ENCODE peak calls at places on chromosomes 11 and 22, in four cellular contexts. Y is heart left ventricle, H is K562, F is right lobe of liver. C is an unnamed sample.

GRCh38 chr11:35029979-35030378 is 109.0 kb upstream of the CD44 start:
- DNase-seq in Y (no peak), F (no peak), H (peak; percentile 47), C (no peak)

GRCh38 chr11:44977493-44977984 is 26.9 kb upstream of the TP53I11 start:
- DNase-seq in Y (no peak), H (no peak), F (no peak), C (peak; percentile 55)

GRCh38 chr22:27800250-27801131 is 1.1 kb downstream of the MN1 start:
- DNase-seq in Y (no peak), F (no peak), H (peak; percentile 11), C (no peak)

GRCh38 chr22:24758164-24758799 is 16.2 kb downstream of the PIWIL3 start:
- DNase-seq in H (peak; percentile 25), F (peak; percentile 60), Y (peak; percentile 50), C (peak; percentile 63)

GRCh38 chr22:46660604-46661201 is 40.5 kb downstream of the GRAMD4 start:
- DNase-seq in Y (no peak), F (peak; percentile 74), H (no peak), C (peak; percentile 64)

GRCh38 chr11:73752216-73752867 is 8.5 kb downstream of the RAB6A start:
- DNase-seq in F (no peak), H (no peak), Y (no peak), C (no peak)

GRCh38 chr11:69360606-69361005 is 66.7 kb downstream of the MYEOV start:
- DNase-seq in F (peak; percentile 38), H (no peak), Y (no peak), C (peak; percentile 16)

GRCh38 chr11:91374794-91375193 is 849.8 kb upstream of the FAT3 start:
- DNase-seq in Y (no peak), H (no peak), F (no peak), C (no peak)

GRCh38 chr11:33703234-33703633 is 2.6 kb upstream of the C11orf91 start:
- DNase-seq in H (no peak), F (no peak), Y (no peak), C (no peak)

GRCh38 chr11:117828641-117829368 is 4.3 kb upstream of the FXYD2 start:
- DNase-seq in H (peak; percentile 36), Y (peak; percentile 48), F (peak; percentile 38), C (peak; percentile 42)

GRCh38 chr11:102111787-102112653 is 1.8 kb downstream of the YAP1 start:
- DNase-seq in Y (peak; percentile 25), F (peak; percentile 57), H (no peak), C (peak; percentile 72)

GRCh38 chr22:24975125-24975640 is 22.7 kb downstream of the KIAA1671 start:
- DNase-seq in F (no peak), Y (no peak), H (no peak), C (no peak)

GRCh38 chr22:39426380-39427043 is 26.9 kb downstream of the TAB1 start:
- DNase-seq in Y (no peak), F (no peak), H (no peak), C (no peak)

GRCh38 chr11:64341429-64341828 is 1.4 kb downstream of the CCDC88B start:
- DNase-seq in Y (no peak), F (no peak), H (no peak), C (no peak)

GRCh38 chr11:64343740-64344133 is 3.7 kb downstream of the CCDC88B start:
- DNase-seq in F (no peak), Y (no peak), H (no peak), C (peak; percentile 44)

GRCh38 chr11:64340671-64341335 is 799 bp downstream of the CCDC88B start:
- DNase-seq in H (peak; percentile 83), Y (no peak), F (peak; percentile 68), C (peak; percentile 61)

GRCh38 chr11:64342869-64343739 is 3.1 kb downstream of the CCDC88B start:
- DNase-seq in H (peak; percentile 82), Y (no peak), F (no peak), C (no peak)

GRCh38 chr11:64341851-64342791 is 2.1 kb downstream of the CCDC88B start:
- DNase-seq in H (peak; percentile 95), F (peak; percentile 94), Y (peak; percentile 88), C (peak; percentile 96)
- TF ChIP-seq POLR2A in H (peak; percentile 66), F (peak; percentile 30), Y (peak; percentile 49), C (peak; percentile 23)

DNA sequence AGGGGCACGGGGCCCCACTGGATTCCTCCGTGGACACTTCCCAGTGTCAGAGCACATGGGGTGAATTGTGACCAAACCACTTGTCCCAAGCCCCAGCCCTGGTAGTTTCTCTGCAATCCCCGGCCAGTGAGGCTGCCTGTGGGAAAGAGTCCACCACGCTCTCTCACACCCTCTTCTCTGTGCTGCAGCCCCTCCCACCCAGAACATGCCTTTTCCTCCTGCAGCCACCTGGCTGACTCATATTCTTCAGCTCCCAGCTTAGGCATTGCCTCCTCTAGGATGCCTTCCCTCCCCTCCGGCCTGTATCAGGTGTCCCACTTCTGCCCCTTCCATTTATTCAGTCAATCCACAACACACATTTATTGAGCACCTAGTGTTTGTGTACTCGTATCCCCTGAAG is 5.4 kb upstream of the RPS6KB2 start:
- DNase-seq in Y (no peak), H (no peak), F (no peak), C (no peak)
- TF ChIP-seq POLR2A in Y (no peak), H (no peak), F (no peak), C (no peak)

GRCh38 chr22:30399718-30400117 is 2.9 kb downstream of the SEC14L2 start:
- DNase-seq in H (no peak), Y (no peak), F (no peak), C (no peak)

GRCh38 chr22:30397656-30398635 is 1.1 kb downstream of the SEC14L2 start:
- DNase-seq in Y (no peak), F (peak; percentile 96), H (peak; percentile 41), C (no peak)

GRCh38 chr22:30400159-30400558 is 3.3 kb downstream of the SEC14L2 start:
- DNase-seq in H (no peak), Y (no peak), F (no peak), C (no peak)

GRCh38 chr22:30398685-30399680 is 2.2 kb downstream of the SEC14L2 start:
- DNase-seq in H (no peak), Y (no peak), F (peak; percentile 84), C (no peak)

DNA sequence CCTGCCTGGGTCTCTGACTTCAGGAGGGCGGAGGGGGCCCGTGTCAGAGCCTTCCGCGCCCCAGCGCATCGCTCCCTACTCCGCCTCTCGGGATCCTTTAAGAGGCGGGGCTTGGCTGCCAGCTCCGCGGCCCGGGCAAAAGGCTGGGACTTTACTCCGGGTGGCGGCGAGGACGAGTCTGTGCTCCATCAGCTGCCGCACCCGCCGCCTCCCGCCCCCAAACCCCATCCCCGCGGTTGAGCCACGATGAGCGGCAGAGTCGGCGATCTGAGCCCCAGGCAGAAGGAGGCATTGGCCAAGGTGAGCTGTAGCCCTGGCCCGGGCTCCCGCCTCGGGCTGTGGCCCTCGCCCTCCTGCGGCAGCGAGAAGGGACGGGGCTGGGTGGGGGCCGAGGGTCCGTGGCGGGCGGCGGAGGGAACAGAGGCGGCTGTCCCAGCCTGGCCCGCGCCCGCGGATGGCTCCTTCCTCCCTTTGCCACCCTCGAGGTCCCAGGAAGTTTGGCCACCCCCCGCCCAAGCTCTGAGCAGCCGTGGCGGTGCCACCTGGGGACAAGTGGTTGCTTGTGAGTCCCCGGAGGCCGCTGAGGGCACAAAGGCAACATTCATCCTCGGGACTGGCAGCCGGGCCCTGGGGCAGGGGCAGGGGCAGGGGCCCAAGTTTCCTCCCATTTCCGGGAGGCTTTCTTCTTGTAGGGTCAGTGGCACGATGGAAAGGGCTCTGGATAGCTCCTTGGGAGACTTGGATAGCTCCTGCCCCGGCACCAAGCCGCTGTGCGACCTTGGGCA is at the start of gene SEC14L2:
- DNase-seq in Y (peak; percentile 65), H (no peak), F (peak; percentile 93), C (peak; percentile 79)
- TF ChIP-seq POLR2A in Y (no peak), H (no peak), F (peak; percentile 81), C (no peak)

GRCh38 chr11:60924110-60924905 is at the start of gene TMEM132A:
- DNase-seq in F (peak; percentile 77), H (peak; percentile 85), Y (peak; percentile 82), C (peak; percentile 82)
- TF ChIP-seq POLR2A in F (no peak), H (no peak), Y (peak; percentile 45), C (no peak)

DNA sequence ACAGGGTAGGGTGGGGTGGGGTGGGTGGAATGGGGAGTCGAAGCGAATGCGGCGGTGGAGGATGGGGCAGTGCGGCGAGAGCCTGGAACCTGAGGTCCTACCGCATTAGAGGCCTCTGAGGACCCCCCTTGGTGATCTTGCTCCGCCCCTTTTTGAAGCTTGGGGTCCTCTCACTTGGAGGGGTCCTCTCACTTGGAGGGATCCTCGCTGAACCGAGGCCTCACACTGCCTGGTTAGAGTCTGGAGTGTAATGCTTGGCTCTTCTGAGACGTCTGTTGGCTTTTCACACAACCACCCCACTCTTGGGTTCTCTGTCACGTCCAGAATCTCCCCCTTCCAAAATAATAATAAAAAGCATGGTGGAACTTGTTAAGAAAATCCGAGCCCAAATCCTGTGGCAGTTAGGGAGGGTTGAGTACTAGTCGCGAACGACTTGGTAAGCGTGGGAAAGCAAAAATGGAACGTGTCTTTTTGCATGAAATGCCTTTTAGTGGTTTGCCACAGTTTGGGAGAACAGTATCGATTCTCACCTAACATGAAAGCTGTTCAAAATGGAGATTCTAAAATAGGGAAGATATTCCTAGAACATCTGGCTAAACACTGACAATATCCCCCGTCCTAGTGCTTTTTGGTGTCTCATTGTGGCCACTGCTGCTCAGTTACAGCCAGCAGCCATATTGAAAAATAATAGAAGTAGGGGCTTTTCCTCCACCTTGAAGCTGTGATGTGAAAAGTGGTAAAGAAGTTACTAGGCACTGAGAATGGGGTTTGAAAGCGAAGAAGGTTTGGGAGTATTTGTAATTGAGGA is 821 bp downstream of the RBX1 start:
- DNase-seq in F (no peak), Y (no peak), H (no peak), C (no peak)
- TF ChIP-seq POLR2A in F (no peak), Y (no peak), H (peak; percentile 57), C (no peak)